ENCODE peak calls at places on chromosome 10, in six cellular contexts. D is Caco-2, G is uterus, B is dorsolateral prefrontal cortex, N is heart left ventricle, V is neural crest cell. L is an unnamed sample.
A peak's percentile ranks its signal among the peaks of the same experiment; 100 is the strongest.

GRCh38 chr10:86046845-86047460 is 319.6 kb downstream of the GRID1 start:
- DNase-seq in D (no peak), G (no peak), B (no peak), N (no peak), V (no peak), L (no peak)

GRCh38 chr10:93072713-93073538 is 767 bp upstream of the CYP26A1 start:
- DNase-seq in D (no peak), G (no peak), B (no peak), N (no peak), V (no peak), L (no peak)

GRCh38 chr10:15262036-15262713 is 93.7 kb upstream of the NMT2 start:
- DNase-seq in D (no peak), G (no peak), B (no peak), N (no peak), V (no peak), L (no peak)

GRCh38 chr10:43211030-43211429 is 55.8 kb downstream of the RASGEF1A start:
- DNase-seq in D (peak; percentile 37), G (no peak), B (no peak), N (no peak), V (no peak), L (no peak)

GRCh38 chr10:44975487-44976331 is 2.9 kb downstream of the DEPP1 start:
- DNase-seq in D (peak; percentile 85), G (peak; percentile 77), B (no peak), N (no peak), V (no peak), L (peak; percentile 88)

GRCh38 chr10:62352356-62352963 is 21.7 kb upstream of the ZNF365 start:
- DNase-seq in D (no peak), G (no peak), B (no peak), N (no peak), V (no peak), L (no peak)

GRCh38 chr10:45063605-45064231 is 63.0 kb downstream of the ZNF22 start:
- DNase-seq in D (no peak), G (no peak), B (no peak), N (no peak), V (no peak), L (no peak)

GRCh38 chr10:132654708-132655661 is 117.4 kb downstream of the INPP5A start:
- DNase-seq in D (no peak), G (peak; percentile 45), B (peak; percentile 79), N (no peak), V (peak; percentile 83), L (peak; percentile 83)

GRCh38 chr10:80664071-80664680 is 126.5 kb downstream of the SH2D4B start:
- DNase-seq in D (peak; percentile 75), G (peak; percentile 65), B (peak; percentile 34), N (peak; percentile 70), V (peak; percentile 95), L (peak; percentile 84)

GRCh38 chr10:987635-987905 is 664 bp upstream of the GTPBP4 start:
- DNase-seq in D (no peak), G (no peak), B (no peak), N (no peak), V (no peak), L (no peak)

GRCh38 chr10:123136221-123136805 is 543 bp downstream of the HMX3 start:
- DNase-seq in D (no peak), G (no peak), B (no peak), N (no peak), V (no peak), L (no peak)

GRCh38 chr10:92847185-92847864 is 995 bp upstream of the EXOC6 start:
- DNase-seq in D (peak; percentile 49), G (no peak), B (no peak), N (no peak), V (no peak), L (no peak)

GRCh38 chr10:34666008-34666700 is 148.9 kb downstream of the PARD3 start:
- DNase-seq in D (peak; percentile 62), G (peak; percentile 73), B (no peak), N (peak; percentile 36), V (no peak), L (no peak)

GRCh38 chr10:12909182-12909835 is 92.2 kb downstream of the CCDC3 start:
- DNase-seq in D (no peak), G (no peak), B (no peak), N (no peak), V (no peak), L (no peak)

GRCh38 chr10:5493698-5494097 is 5.7 kb downstream of the CALML5 start:
- DNase-seq in D (peak; percentile 92), G (no peak), B (no peak), N (no peak), V (no peak), L (no peak)

GRCh38 chr10:5603091-5603847 is 63.1 kb downstream of the ASB13 start:
- DNase-seq in D (no peak), G (no peak), B (no peak), N (no peak), V (no peak), L (no peak)

GRCh38 chr10:60305394-60305892 is 84.2 kb downstream of the ANK3 start:
- DNase-seq in D (no peak), G (no peak), B (no peak), N (no peak), V (no peak), L (no peak)

GRCh38 chr10:110725809-110726641 is 81.9 kb downstream of the RBM20 start:
- DNase-seq in D (peak; percentile 48), G (no peak), B (no peak), N (no peak), V (no peak), L (no peak)

DNA sequence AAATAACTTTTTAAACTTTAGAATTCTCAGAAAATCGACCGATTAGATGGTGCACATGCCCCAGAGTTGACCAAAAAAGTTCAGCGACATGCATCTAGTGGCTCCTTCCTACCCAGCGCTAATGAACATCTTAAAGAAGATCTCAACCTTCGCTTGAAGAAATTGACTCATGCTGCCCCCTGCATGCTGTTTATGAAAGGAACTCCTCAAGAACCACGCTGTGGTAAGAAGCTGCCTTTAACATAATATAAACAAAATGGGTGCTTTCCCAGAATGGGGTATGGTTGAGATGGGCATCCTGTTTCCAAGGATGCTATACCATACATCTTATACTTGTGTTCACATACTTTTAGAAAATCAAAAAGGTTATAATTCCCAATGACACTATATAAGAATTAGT is 24.6 kb downstream of the GLRX3 start:
- DNase-seq in D (no peak), G (no peak), B (no peak), N (no peak), V (no peak), L (no peak)
- TF ChIP-seq CTCF in D (peak; percentile 15), G (no peak), B (no peak), N (no peak), V (peak; percentile 23), L (no peak)

GRCh38 chr10:74745449-74745848 is 81.0 kb upstream of the KAT6B start:
- DNase-seq in D (no peak), G (no peak), B (no peak), N (no peak), V (no peak), L (no peak)
- TF ChIP-seq CTCF in D (no peak), G (no peak), B (no peak), N (no peak), V (no peak), L (no peak)

GRCh38 chr10:113665806-113666354 is 2.0 kb upstream of the NRAP start:
- DNase-seq in D (peak; percentile 59), G (no peak), B (no peak), N (no peak), V (no peak), L (no peak)
- TF ChIP-seq CTCF in D (no peak), G (no peak), B (no peak), N (no peak), V (no peak), L (no peak)

GRCh38 chr10:72695496-72695895 is 3.6 kb downstream of the MCU start:
- DNase-seq in D (no peak), G (no peak), B (no peak), N (no peak), V (no peak), L (no peak)

GRCh38 chr10:72692897-72693598 is 1.1 kb downstream of the MCU start:
- DNase-seq in D (no peak), G (peak; percentile 23), B (no peak), N (no peak), V (peak; percentile 4), L (no peak)

GRCh38 chr10:72693599-72693915 is 1.6 kb downstream of the MCU start:
- DNase-seq in D (no peak), G (no peak), B (no peak), N (no peak), V (no peak), L (no peak)

GRCh38 chr10:72692057-72692891 is at the start of gene MCU:
- DNase-seq in D (peak; percentile 57), G (peak; percentile 95), B (peak; percentile 98), N (peak; percentile 95), V (peak; percentile 83), L (peak; percentile 95)

DNA sequence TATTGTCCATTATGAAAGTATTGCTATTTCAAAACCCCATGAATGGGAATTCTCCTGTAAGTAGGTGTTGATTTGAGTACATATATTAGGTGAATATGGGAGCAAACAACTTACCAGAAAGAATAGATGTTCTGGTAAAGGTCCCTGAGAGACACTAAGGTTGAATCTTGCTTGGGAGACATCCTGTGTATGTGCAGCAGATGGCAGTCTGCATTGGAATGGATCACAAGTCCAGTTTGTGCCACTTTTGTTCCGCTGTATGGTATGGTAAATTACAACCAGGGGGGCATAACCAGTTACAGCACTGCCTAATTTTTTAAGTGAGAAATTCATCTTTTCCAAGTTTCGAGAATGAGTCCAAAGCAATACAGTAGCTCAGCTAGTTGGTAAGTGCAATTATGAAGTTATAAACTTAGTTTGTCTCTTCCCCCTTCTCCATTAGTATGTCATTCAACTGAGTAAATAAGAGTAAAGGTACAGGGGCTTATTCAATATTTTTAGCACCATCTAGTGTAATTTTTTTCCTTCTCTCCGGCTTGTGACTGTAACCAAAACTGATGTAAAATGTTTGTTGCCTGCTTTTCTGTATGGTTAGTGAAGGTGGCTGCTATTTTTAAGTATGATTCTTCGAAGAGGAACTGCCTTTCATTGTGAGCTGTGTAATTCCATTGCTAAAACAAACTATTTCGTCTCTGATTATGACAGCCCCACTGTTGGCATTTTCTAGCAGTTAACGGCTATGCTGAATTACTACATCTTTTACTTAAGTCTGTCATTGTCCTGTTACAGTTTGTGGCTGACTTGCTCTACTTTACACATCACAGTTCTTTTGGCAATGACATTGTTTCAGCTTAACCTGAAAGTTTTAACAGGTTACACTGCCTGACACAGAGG is 2.8 kb downstream of the MCU start:
- DNase-seq in D (no peak), G (peak; percentile 31), B (peak; percentile 51), N (peak; percentile 16), V (no peak), L (no peak)
- TF ChIP-seq CTCF in D (peak; percentile 47), G (peak; percentile 62), B (peak; percentile 62), N (peak; percentile 59), V (peak; percentile 48), L (no peak)

DNA sequence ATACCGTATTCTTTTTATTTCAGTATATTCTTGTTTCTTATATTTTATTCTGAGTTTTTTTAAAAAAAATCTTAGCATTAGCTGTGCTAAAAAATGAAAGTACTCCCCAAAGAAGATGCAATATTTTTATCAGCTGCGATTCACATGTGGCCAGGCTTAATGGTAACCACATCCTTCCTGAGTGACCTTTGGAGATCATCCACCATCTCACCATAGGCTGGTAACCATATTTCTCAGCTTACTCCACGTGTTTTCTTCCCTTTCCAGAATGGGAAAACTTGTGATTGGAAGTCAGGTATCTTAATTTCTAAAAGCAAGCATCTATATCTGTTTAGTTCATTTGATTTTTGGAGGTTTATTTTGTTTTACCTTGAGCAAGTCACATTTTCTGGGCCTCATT is 18.8 kb upstream of the LIPM start:
- DNase-seq in D (no peak), G (no peak), B (no peak), N (no peak), V (no peak), L (no peak)
- TF ChIP-seq CTCF in D (no peak), G (no peak), B (no peak), N (no peak), V (no peak), L (no peak)

L was measured in pancreas.